ENCODE peak calls at places on chromosomes 2 and 18, in five cellular contexts. Z is HepG2, G is upper lobe of left lung, A is GM12878, L is K562. P is an unnamed sample.

GRCh38 chr2:52289776-52290175 is 1257.8 kb upstream of the NRXN1 start:
- ATAC-seq in Z (no peak), G (no peak), A (no peak), L (no peak), P (no peak)

GRCh38 chr2:240287011-240287410 is 146.6 kb upstream of the OTOS start:
- ATAC-seq in Z (no peak), G (no peak), A (no peak), L (no peak), P (no peak)

GRCh38 chr2:98909381-98910211 is 26.4 kb downstream of the CRACDL start:
- ATAC-seq in Z (peak), G (peak), A (peak), L (no peak), P (peak)

GRCh38 chr2:223469270-223470057 is 132.7 kb downstream of the SCG2 start:
- ATAC-seq in Z (no peak), G (peak), A (no peak), L (no peak), P (peak)

GRCh38 chr18:50128506-50129271 is 66.3 kb downstream of the MYO5B start:
- ATAC-seq in Z (peak), G (no peak), A (peak), L (no peak), P (no peak)

GRCh38 chr2:113180131-113180946 is 6.6 kb downstream of the PSD4 start:
- ATAC-seq in Z (peak), G (no peak), A (peak), L (peak), P (no peak)

GRCh38 chr18:13462686-13463085 is 244.1 kb downstream of the LDLRAD4 start:
- ATAC-seq in Z (no peak), G (no peak), A (no peak), L (no peak), P (no peak)

GRCh38 chr2:20424300-20425290 is 22.3 kb upstream of the RHOB start:
- ATAC-seq in Z (no peak), G (peak), A (peak), L (peak), P (peak)

GRCh38 chr18:6666286-6666685 is 63.2 kb upstream of the ARHGAP28 start:
- ATAC-seq in Z (no peak), G (no peak), A (no peak), L (no peak), P (no peak)

GRCh38 chr2:241925821-241926441 is 56.4 kb downstream of the RTP5 start:
- ATAC-seq in Z (peak), G (no peak), A (no peak), L (no peak), P (no peak)

GRCh38 chr2:142954488-142954887 is 77.0 kb downstream of the KYNU start:
- ATAC-seq in Z (no peak), G (no peak), A (no peak), L (no peak), P (no peak)

GRCh38 chr2:98710709-98711108 is 20.2 kb downstream of the MGAT4A start:
- ATAC-seq in Z (no peak), G (no peak), A (no peak), L (no peak), P (no peak)

GRCh38 chr2:207315131-207315530 is 149.4 kb upstream of the KLF7 start:
- ATAC-seq in Z (no peak), G (no peak), A (no peak), L (no peak), P (no peak)

GRCh38 chr18:41940506-41941215 is 14.4 kb upstream of the PIK3C3 start:
- ATAC-seq in Z (no peak), G (no peak), A (no peak), L (no peak), P (no peak)

GRCh38 chr2:170013802-170014551 is 164.0 kb upstream of the MYO3B start:
- ATAC-seq in Z (no peak), G (no peak), A (no peak), L (peak), P (no peak)

GRCh38 chr2:184370954-184371353 is 227.4 kb upstream of the ZNF804A start:
- ATAC-seq in Z (no peak), G (no peak), A (peak), L (no peak), P (no peak)

GRCh38 chr2:73926493-73927327 is at the start of gene DGUOK:
- ATAC-seq in Z (peak), G (peak), A (peak), L (peak), P (peak)

GRCh38 chr18:51278045-51278649 is 80.7 kb upstream of the MEX3C start:
- ATAC-seq in Z (peak), G (no peak), A (peak), L (peak), P (no peak)

GRCh38 chr2:182133195-182133891 is 147.7 kb downstream of the PPP1R1C start:
- ATAC-seq in Z (no peak), G (no peak), A (no peak), L (no peak), P (no peak)

GRCh38 chr2:231176061-231176460 is 22.4 kb upstream of the ARMC9 start:
- ATAC-seq in Z (peak), G (no peak), A (no peak), L (peak), P (no peak)

GRCh38 chr2:175282300-175282699 is 100.8 kb upstream of the ATP5MC3 start:
- ATAC-seq in Z (peak), G (no peak), A (peak), L (peak), P (no peak)

GRCh38 chr2:127454595-127455565 is 36.7 kb downstream of the PROC start:
- ATAC-seq in Z (peak), G (peak), A (no peak), L (no peak), P (no peak)

GRCh38 chr2:157782057-157782845 is 93.9 kb downstream of the ACVR1 start:
- ATAC-seq in Z (peak), G (no peak), A (no peak), L (peak), P (no peak)

GRCh38 chr2:111945444-111946293 is 47.3 kb downstream of the MERTK start:
- ATAC-seq in Z (peak), G (peak), A (no peak), L (peak), P (peak)

GRCh38 chr18:57970356-57971095 is 73.5 kb upstream of the NEDD4L start:
- ATAC-seq in Z (peak), G (no peak), A (peak), L (peak), P (no peak)

GRCh38 chr2:84251651-84252278 is 207.3 kb downstream of the SUCLG1 start:
- ATAC-seq in Z (peak), G (no peak), A (no peak), L (no peak), P (no peak)

GRCh38 chr2:152729844-152730243 is 11.4 kb downstream of the ARL6IP6 start:
- ATAC-seq in Z (no peak), G (no peak), A (peak), L (no peak), P (no peak)

GRCh38 chr2:230627806-230628724 is 84.6 kb upstream of the CAB39 start:
- ATAC-seq in Z (no peak), G (peak), A (no peak), L (peak), P (no peak)

GRCh38 chr2:148814143-148814852 is 60.7 kb upstream of the KIF5C start:
- ATAC-seq in Z (peak), G (no peak), A (peak), L (no peak), P (no peak)
- TF ChIP-seq POLR2AphosphoS5 in Z (no peak), G (no peak), A (no peak), L (no peak), P (no peak)

DNA sequence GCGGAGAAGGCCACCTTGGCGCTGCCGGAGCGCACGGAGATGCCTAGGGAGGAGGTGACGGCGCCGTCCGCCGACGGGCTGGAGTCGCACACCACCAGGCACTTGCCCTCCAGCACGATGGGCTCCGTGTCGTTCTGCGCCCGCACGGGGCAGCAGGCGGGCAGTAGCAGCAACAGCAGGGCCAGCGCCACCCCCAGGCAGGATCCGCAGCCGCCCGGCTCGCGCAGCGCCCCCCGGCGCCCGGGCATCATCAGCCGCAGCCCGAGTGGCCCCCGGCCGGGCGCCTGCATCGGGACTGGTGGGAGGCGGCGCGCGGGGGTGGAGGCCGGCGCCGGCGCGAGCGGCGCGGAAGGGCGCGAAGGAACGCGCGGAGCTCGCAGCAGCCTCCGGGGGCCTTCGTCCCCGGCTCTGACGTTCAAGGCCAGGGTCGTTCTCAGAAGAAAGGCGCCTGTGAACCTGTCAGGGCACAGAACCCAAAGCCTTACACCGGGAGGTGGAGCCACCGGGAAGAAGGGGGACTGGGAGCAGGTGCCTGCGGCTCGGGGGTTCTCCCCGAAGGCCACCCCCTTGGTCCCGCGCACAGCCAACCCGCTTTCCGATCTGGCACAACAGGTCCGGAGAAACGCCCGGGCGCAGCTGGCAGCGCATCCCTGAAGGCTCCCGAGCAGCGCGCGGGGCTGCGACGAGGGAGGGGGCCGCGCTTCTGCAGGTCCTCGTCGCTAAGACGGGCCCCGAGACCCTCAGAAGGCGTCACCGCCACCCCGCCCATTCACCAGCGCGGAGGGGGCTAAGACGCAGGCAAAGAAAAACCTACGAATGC is 2.1 kb downstream of the CBLN2 start:
- ATAC-seq in Z (peak), G (peak), A (no peak), L (no peak), P (no peak)
- H3K4me3 ChIP-seq in Z (no peak), G (no peak), A (no peak), L (no peak), P (peak)

DNA sequence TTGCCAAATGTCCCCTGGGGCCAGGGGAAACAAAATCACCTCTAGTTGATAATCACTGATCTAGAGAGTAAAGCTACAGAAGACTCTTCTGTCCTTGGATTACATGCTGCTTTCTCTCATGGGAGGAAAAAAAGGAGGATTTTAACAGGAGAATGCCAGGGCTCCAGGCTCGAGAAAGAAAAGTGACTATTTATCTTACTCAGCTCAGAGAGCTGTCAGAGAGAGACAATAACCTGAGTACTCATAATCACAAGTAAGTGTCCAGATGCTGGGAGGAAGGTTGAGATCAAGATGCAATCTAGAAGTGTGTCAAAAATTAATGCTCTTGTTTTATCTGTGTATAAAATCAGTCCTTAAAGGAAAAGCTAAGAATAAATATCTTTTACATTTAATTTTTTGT is 133.3 kb downstream of the PTRHD1 start:
- ATAC-seq in Z (no peak), G (no peak), A (no peak), L (no peak), P (no peak)
- TF ChIP-seq EP300 in Z (no peak), G (no peak), A (no peak), L (no peak), P (no peak)

GRCh38 chr2:10441966-10442365 is 6.2 kb downstream of the ODC1 start:
- ATAC-seq in Z (no peak), G (no peak), A (no peak), L (no peak), P (no peak)

GRCh38 chr2:10440736-10441135 is 7.4 kb downstream of the ODC1 start:
- ATAC-seq in Z (no peak), G (no peak), A (no peak), L (no peak), P (no peak)

GRCh38 chr2:10447300-10448207 is 573 bp downstream of the ODC1 start:
- ATAC-seq in Z (peak), G (peak), A (peak), L (peak), P (peak)

GRCh38 chr2:10446631-10447030 is 1.5 kb downstream of the ODC1 start:
- ATAC-seq in Z (no peak), G (no peak), A (no peak), L (no peak), P (no peak)

GRCh38 chr2:10444463-10444862 is 3.7 kb downstream of the ODC1 start:
- ATAC-seq in Z (no peak), G (no peak), A (peak), L (no peak), P (no peak)
- TF ChIP-seq POLR2AphosphoS5 in Z (no peak), G (no peak), A (peak), L (no peak), P (no peak)